ENCODE peak calls at places on chromosomes 1 and 21, in four cellular contexts. One of them, this sample, is unnamed.

GRCh38 chr1:84598418-84598817 is 24.2 kb upstream of the CTBS start:
- DNase-seq in IMR-90: peak
- DNase-seq in mesendoderm: no peak
- DNase-seq in H9: no peak
- DNase-seq in this sample: no peak

GRCh38 chr1:35499652-35500176 is 57.5 kb downstream of the KIAA0319L start:
- DNase-seq in IMR-90: no peak
- DNase-seq in mesendoderm: peak
- DNase-seq in H9: no peak
- DNase-seq in this sample: no peak

GRCh38 chr1:160362168-160362941 is 4.5 kb upstream of the NHLH1 start:
- DNase-seq in IMR-90: no peak
- DNase-seq in mesendoderm: peak
- DNase-seq in H9: no peak
- DNase-seq in this sample: no peak

GRCh38 chr1:74396462-74396861 is 115.9 kb downstream of the LRRC53 start:
- DNase-seq in IMR-90: no peak
- DNase-seq in mesendoderm: no peak
- DNase-seq in H9: no peak
- DNase-seq in this sample: no peak

GRCh38 chr1:30505853-30506784 is 217.3 kb downstream of the MATN1 start:
- DNase-seq in IMR-90: no peak
- DNase-seq in mesendoderm: no peak
- DNase-seq in H9: peak
- DNase-seq in this sample: peak

GRCh38 chr1:88612783-88613182 is 71.3 kb upstream of the PKN2 start:
- DNase-seq in IMR-90: no peak
- DNase-seq in mesendoderm: no peak
- DNase-seq in H9: no peak
- DNase-seq in this sample: no peak

GRCh38 chr1:90728656-90729257 is 11.7 kb upstream of the BARHL2 start:
- DNase-seq in IMR-90: no peak
- DNase-seq in mesendoderm: no peak
- DNase-seq in H9: peak
- DNase-seq in this sample: no peak

GRCh38 chr1:7224644-7225043 is 439.4 kb downstream of the CAMTA1 start:
- DNase-seq in IMR-90: no peak
- DNase-seq in mesendoderm: peak
- DNase-seq in H9: peak
- DNase-seq in this sample: peak

GRCh38 chr1:172499636-172500141 is 33.3 kb upstream of the SUCO start:
- DNase-seq in IMR-90: no peak
- DNase-seq in mesendoderm: peak
- DNase-seq in H9: no peak
- DNase-seq in this sample: no peak

GRCh38 chr1:10693152-10693496 is 103.3 kb downstream of the CASZ1 start:
- DNase-seq in IMR-90: no peak
- DNase-seq in mesendoderm: no peak
- DNase-seq in H9: no peak
- DNase-seq in this sample: no peak

GRCh38 chr1:55718758-55719671 is 503.9 kb upstream of the USP24 start:
- DNase-seq in IMR-90: peak
- DNase-seq in mesendoderm: peak
- DNase-seq in H9: peak
- DNase-seq in this sample: peak

GRCh38 chr21:37871121-37871862 is 45.0 kb downstream of the KCNJ6 start:
- DNase-seq in IMR-90: peak
- DNase-seq in mesendoderm: no peak
- DNase-seq in H9: no peak
- DNase-seq in this sample: no peak

GRCh38 chr21:42304556-42305454 is 10.4 kb downstream of the TFF3 start:
- DNase-seq in IMR-90: no peak
- DNase-seq in mesendoderm: no peak
- DNase-seq in H9: no peak
- DNase-seq in this sample: no peak

GRCh38 chr1:31397360-31398095 is 15.5 kb upstream of the SERINC2 start:
- DNase-seq in IMR-90: peak
- DNase-seq in mesendoderm: no peak
- DNase-seq in H9: no peak
- DNase-seq in this sample: no peak

GRCh38 chr1:75579046-75579445 is 31.9 kb downstream of the SLC44A5 start:
- DNase-seq in IMR-90: no peak
- DNase-seq in mesendoderm: no peak
- DNase-seq in H9: no peak
- DNase-seq in this sample: no peak

GRCh38 chr21:42164064-42164789 is 54.7 kb upstream of the ABCG1 start:
- DNase-seq in IMR-90: no peak
- DNase-seq in mesendoderm: peak
- DNase-seq in H9: no peak
- DNase-seq in this sample: no peak

GRCh38 chr1:2229032-2229920 is 1.2 kb downstream of the SKI start:
- DNase-seq in IMR-90: peak
- DNase-seq in mesendoderm: peak
- DNase-seq in H9: no peak
- DNase-seq in this sample: peak

GRCh38 chr1:11749203-11749689 is 12.7 kb upstream of the C1orf167 start:
- DNase-seq in IMR-90: no peak
- DNase-seq in mesendoderm: peak
- DNase-seq in H9: peak
- DNase-seq in this sample: peak

GRCh38 chr21:31900121-31900895 is 27.5 kb downstream of the HUNK start:
- DNase-seq in IMR-90: no peak
- DNase-seq in mesendoderm: no peak
- DNase-seq in H9: no peak
- DNase-seq in this sample: no peak

GRCh38 chr1:40979241-40980067 is at the start of gene CTPS1:
- DNase-seq in IMR-90: peak
- DNase-seq in mesendoderm: peak
- DNase-seq in H9: peak
- DNase-seq in this sample: peak

GRCh38 chr21:45219517-45219916 is 68.2 kb downstream of the POFUT2 start:
- DNase-seq in IMR-90: peak
- DNase-seq in mesendoderm: no peak
- DNase-seq in H9: no peak
- DNase-seq in this sample: no peak

GRCh38 chr1:199646761-199647160 is 380.7 kb upstream of the NR5A2 start:
- DNase-seq in IMR-90: no peak
- DNase-seq in mesendoderm: no peak
- DNase-seq in H9: no peak
- DNase-seq in this sample: no peak

GRCh38 chr1:107250169-107250568 is 109.3 kb downstream of the NTNG1 start:
- DNase-seq in IMR-90: no peak
- DNase-seq in mesendoderm: peak
- DNase-seq in H9: no peak
- DNase-seq in this sample: no peak

GRCh38 chr1:12196641-12197482 is 30.1 kb downstream of the TNFRSF1B start:
- DNase-seq in IMR-90: no peak
- DNase-seq in mesendoderm: peak
- DNase-seq in H9: peak
- DNase-seq in this sample: no peak

GRCh38 chr1:48683878-48684277 is 92.8 kb downstream of the BEND5 start:
- DNase-seq in IMR-90: no peak
- DNase-seq in mesendoderm: no peak
- DNase-seq in H9: no peak
- DNase-seq in this sample: no peak

GRCh38 chr1:74468982-74469603 is 43.3 kb downstream of the LRRC53 start:
- DNase-seq in IMR-90: peak
- DNase-seq in mesendoderm: peak
- DNase-seq in H9: no peak
- DNase-seq in this sample: no peak

GRCh38 chr1:13564073-13564472 is 19.6 kb upstream of the PDPN start:
- DNase-seq in IMR-90: no peak
- DNase-seq in mesendoderm: no peak
- DNase-seq in H9: no peak
- DNase-seq in this sample: no peak

GRCh38 chr1:156815307-156815826 is 1.3 kb downstream of the SH2D2A start:
- DNase-seq in IMR-90: peak
- DNase-seq in mesendoderm: peak
- DNase-seq in H9: no peak
- DNase-seq in this sample: no peak

GRCh38 chr1:14689996-14690614 is 91.6 kb downstream of the KAZN start:
- DNase-seq in IMR-90: no peak
- DNase-seq in mesendoderm: no peak
- DNase-seq in H9: no peak
- DNase-seq in this sample: no peak

DNA sequence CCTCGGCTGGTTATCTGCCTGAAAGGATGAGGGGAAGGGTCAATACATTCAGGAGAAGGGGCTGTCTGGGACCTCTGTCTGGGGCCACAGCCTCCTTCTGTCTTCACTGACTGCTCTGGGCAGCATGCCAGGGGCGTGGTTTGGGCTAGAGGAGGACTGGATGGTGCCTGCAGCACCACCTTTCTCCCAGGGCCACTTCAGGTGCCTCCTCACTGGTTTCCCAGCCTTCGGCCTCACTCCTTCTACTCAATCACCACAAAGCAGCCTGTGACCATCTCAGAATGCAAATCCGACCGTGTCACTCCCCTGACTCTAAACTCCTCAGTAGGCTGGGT is 49.9 kb upstream of the ECE1 start:
- DNase-seq in IMR-90: no peak
- DNase-seq in mesendoderm: no peak
- DNase-seq in H9: no peak
- DNase-seq in this sample: no peak
- H4K5ac ChIP-seq in IMR-90: peak
- H4K5ac ChIP-seq in mesendoderm: no peak
- H4K5ac ChIP-seq in H9: no peak
- H4K5ac ChIP-seq in this sample: no peak

DNA sequence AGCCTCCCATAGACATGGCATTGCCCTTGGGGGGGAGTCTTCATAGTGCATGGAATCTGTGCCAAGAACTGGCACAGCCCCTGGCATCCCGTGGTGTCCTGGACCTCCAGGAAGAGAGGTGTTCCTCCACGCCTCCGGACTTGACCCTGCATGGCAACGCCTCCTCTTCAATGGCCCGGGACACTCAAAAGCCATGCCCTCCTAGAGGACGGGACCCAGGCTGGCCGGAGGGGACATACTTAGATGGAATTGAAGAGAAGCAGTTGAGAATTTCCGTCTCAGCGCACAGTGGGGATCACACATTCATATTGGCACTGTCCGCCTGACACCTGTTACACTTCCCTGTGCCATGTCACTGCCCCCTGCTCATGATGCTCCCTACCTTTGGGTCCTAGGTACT is 38.4 kb upstream of the TENT5C start:
- DNase-seq in IMR-90: no peak
- DNase-seq in mesendoderm: no peak
- DNase-seq in H9: no peak
- DNase-seq in this sample: no peak
- H4K5ac ChIP-seq in IMR-90: no peak
- H4K5ac ChIP-seq in mesendoderm: no peak
- H4K5ac ChIP-seq in H9: no peak
- H4K5ac ChIP-seq in this sample: no peak

DNA sequence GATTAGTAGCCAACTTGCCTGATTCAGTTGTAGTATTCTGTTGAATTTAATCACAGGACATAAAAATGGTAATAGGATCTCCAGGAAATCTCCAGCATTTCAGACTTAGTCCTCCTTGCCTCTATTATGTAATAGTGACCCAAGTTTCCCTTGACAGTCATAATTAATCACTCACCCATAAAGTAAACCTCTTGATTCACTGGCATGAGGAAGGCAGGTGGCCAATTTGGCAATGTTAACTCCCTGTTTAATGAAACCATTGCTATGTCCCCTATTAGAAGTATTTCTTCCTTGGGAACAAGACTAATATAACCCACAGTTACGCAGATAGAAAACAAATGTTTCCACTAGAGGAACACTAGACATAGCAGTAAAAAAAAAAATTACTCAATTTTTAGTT is 604.8 kb upstream of the CXADR start:
- DNase-seq in IMR-90: no peak
- DNase-seq in mesendoderm: no peak
- DNase-seq in H9: no peak
- DNase-seq in this sample: no peak
- H4K5ac ChIP-seq in IMR-90: no peak
- H4K5ac ChIP-seq in mesendoderm: no peak
- H4K5ac ChIP-seq in H9: no peak
- H4K5ac ChIP-seq in this sample: no peak

GRCh38 chr1:109432336-109432735 is 6.1 kb upstream of the PSMA5 start:
- DNase-seq in IMR-90: peak
- DNase-seq in mesendoderm: no peak
- DNase-seq in H9: no peak
- DNase-seq in this sample: no peak
- H4K5ac ChIP-seq in IMR-90: no peak
- H4K5ac ChIP-seq in mesendoderm: no peak
- H4K5ac ChIP-seq in H9: no peak
- H4K5ac ChIP-seq in this sample: no peak

GRCh38 chr1:208466054-208466590 is 221.9 kb upstream of the PLXNA2 start:
- DNase-seq in IMR-90: no peak
- DNase-seq in mesendoderm: no peak
- DNase-seq in H9: no peak
- DNase-seq in this sample: no peak

GRCh38 chr1:208461680-208462079 is 217.5 kb upstream of the PLXNA2 start:
- DNase-seq in IMR-90: no peak
- DNase-seq in mesendoderm: peak
- DNase-seq in H9: no peak
- DNase-seq in this sample: no peak

GRCh38 chr1:208467401-208467800 is 223.2 kb upstream of the PLXNA2 start:
- DNase-seq in IMR-90: no peak
- DNase-seq in mesendoderm: no peak
- DNase-seq in H9: no peak
- DNase-seq in this sample: no peak

DNA sequence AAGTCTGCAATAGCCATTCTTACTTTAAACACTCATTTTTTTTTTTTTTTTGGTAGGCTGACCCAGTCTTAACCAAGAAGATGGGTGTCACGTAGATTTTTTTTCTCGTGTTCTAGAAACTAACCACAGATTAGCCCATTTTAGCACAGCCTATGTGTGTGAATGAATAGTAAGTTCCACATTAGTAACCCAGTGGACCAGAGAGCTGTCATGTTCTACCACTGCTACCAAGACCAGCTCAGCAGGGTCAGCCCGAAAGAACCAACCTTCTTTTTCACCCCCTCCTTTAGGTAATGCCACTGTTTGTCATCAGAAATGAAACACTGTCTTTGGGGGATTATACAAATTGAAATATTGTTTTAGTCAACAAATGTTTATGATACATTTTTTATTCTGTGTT is 221.1 kb upstream of the PLXNA2 start:
- DNase-seq in IMR-90: no peak
- DNase-seq in mesendoderm: no peak
- DNase-seq in H9: no peak
- DNase-seq in this sample: no peak
- H4K5ac ChIP-seq in IMR-90: no peak
- H4K5ac ChIP-seq in mesendoderm: no peak
- H4K5ac ChIP-seq in H9: no peak
- H4K5ac ChIP-seq in this sample: no peak

DNA sequence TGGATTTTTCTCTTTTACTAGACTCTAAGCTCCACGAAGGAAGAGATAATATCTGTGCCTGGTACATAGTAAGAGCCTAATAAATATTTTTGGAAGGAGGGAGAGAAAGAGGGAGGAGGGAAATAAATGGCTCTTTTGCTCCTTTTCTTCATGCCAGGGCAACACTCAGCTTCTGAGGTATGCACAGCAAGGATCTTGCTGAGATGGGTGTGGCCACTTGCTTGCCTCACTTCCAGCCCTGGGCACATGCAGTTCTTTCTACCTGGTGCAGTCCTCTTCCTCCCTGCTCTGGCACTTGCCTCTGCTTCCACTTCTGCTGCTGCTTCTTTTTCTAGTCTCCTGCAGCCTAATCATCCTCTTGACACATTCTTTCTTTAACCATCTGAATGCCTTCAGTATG is 148.1 kb downstream of the FGGY start:
- DNase-seq in IMR-90: no peak
- DNase-seq in mesendoderm: peak
- DNase-seq in H9: no peak
- DNase-seq in this sample: no peak
- H4K5ac ChIP-seq in IMR-90: peak
- H4K5ac ChIP-seq in mesendoderm: no peak
- H4K5ac ChIP-seq in H9: no peak
- H4K5ac ChIP-seq in this sample: no peak

This sample was measured in H1.